ENCODE peak calls at places on chromosomes 1 and 21, in six cellular contexts. One of them, this sample, is unnamed. For H3K27me3, the result is how much of the 10 kb centered on the place peaks cover.

GRCh38 chr1:84442256-84442655 is 36.8 kb upstream of the RPF1 start:
- DNase-seq in CD8-positive, alpha-beta T cell: no peak
- DNase-seq in bronchial epithelial cell: peak
- DNase-seq in IMR-90: peak
- DNase-seq in prostate gland: peak
- DNase-seq in heart right ventricle: no peak
- DNase-seq in this sample: peak

GRCh38 chr1:60134706-60135105 is 61.1 kb upstream of the C1orf87 start:
- DNase-seq in heart right ventricle: no peak
- DNase-seq in CD8-positive, alpha-beta T cell: no peak
- DNase-seq in bronchial epithelial cell: no peak
- DNase-seq in prostate gland: no peak
- DNase-seq in IMR-90: no peak
- DNase-seq in this sample: no peak

GRCh38 chr1:1022322-1023090 is 2.6 kb downstream of the AGRN start:
- DNase-seq in IMR-90: no peak
- DNase-seq in CD8-positive, alpha-beta T cell: no peak
- DNase-seq in heart right ventricle: no peak
- DNase-seq in prostate gland: no peak
- DNase-seq in bronchial epithelial cell: no peak
- DNase-seq in this sample: no peak

GRCh38 chr1:232486454-232487202 is 143.3 kb downstream of the SIPA1L2 start:
- DNase-seq in prostate gland: peak
- DNase-seq in bronchial epithelial cell: peak
- DNase-seq in CD8-positive, alpha-beta T cell: no peak
- DNase-seq in IMR-90: peak
- DNase-seq in heart right ventricle: no peak
- DNase-seq in this sample: no peak

GRCh38 chr1:236081546-236082227 is 16.8 kb upstream of the NID1 start:
- DNase-seq in bronchial epithelial cell: peak
- DNase-seq in heart right ventricle: no peak
- DNase-seq in CD8-positive, alpha-beta T cell: no peak
- DNase-seq in prostate gland: no peak
- DNase-seq in IMR-90: no peak
- DNase-seq in this sample: no peak

GRCh38 chr1:62356257-62356835 is 37.1 kb upstream of the KANK4 start:
- DNase-seq in prostate gland: no peak
- DNase-seq in CD8-positive, alpha-beta T cell: no peak
- DNase-seq in bronchial epithelial cell: peak
- DNase-seq in heart right ventricle: no peak
- DNase-seq in IMR-90: peak
- DNase-seq in this sample: peak

GRCh38 chr1:79614762-79615161 is 608.2 kb upstream of the ADGRL4 start:
- DNase-seq in bronchial epithelial cell: no peak
- DNase-seq in prostate gland: no peak
- DNase-seq in heart right ventricle: no peak
- DNase-seq in CD8-positive, alpha-beta T cell: no peak
- DNase-seq in IMR-90: peak
- DNase-seq in this sample: no peak

GRCh38 chr1:12215562-12215961 is 14.3 kb upstream of the VPS13D start:
- DNase-seq in prostate gland: no peak
- DNase-seq in IMR-90: no peak
- DNase-seq in CD8-positive, alpha-beta T cell: no peak
- DNase-seq in bronchial epithelial cell: no peak
- DNase-seq in heart right ventricle: no peak
- DNase-seq in this sample: no peak

GRCh38 chr1:240821925-240822324 is 210.0 kb upstream of the GREM2 start:
- DNase-seq in IMR-90: no peak
- DNase-seq in bronchial epithelial cell: no peak
- DNase-seq in heart right ventricle: no peak
- DNase-seq in prostate gland: no peak
- DNase-seq in CD8-positive, alpha-beta T cell: no peak
- DNase-seq in this sample: no peak

GRCh38 chr21:34846601-34847112 is 177.9 kb downstream of the CLIC6 start:
- DNase-seq in prostate gland: no peak
- DNase-seq in heart right ventricle: no peak
- DNase-seq in CD8-positive, alpha-beta T cell: no peak
- DNase-seq in bronchial epithelial cell: peak
- DNase-seq in IMR-90: peak
- DNase-seq in this sample: peak

GRCh38 chr21:37220433-37220980 is 46.6 kb downstream of the VPS26C start:
- DNase-seq in bronchial epithelial cell: peak
- DNase-seq in heart right ventricle: no peak
- DNase-seq in IMR-90: peak
- DNase-seq in prostate gland: no peak
- DNase-seq in CD8-positive, alpha-beta T cell: peak
- DNase-seq in this sample: no peak

GRCh38 chr21:44727321-44727720 is 15.9 kb upstream of the TSPEAR start:
- DNase-seq in heart right ventricle: no peak
- DNase-seq in prostate gland: no peak
- DNase-seq in bronchial epithelial cell: no peak
- DNase-seq in IMR-90: no peak
- DNase-seq in CD8-positive, alpha-beta T cell: no peak
- DNase-seq in this sample: no peak
- H3K27me3 ChIP-seq in heart right ventricle: half or more
- H3K27me3 ChIP-seq in prostate gland: under half
- H3K27me3 ChIP-seq in bronchial epithelial cell: under half
- H3K27me3 ChIP-seq in IMR-90: under half
- H3K27me3 ChIP-seq in CD8-positive, alpha-beta T cell: under half
- H3K27me3 ChIP-seq in this sample: under half

DNA sequence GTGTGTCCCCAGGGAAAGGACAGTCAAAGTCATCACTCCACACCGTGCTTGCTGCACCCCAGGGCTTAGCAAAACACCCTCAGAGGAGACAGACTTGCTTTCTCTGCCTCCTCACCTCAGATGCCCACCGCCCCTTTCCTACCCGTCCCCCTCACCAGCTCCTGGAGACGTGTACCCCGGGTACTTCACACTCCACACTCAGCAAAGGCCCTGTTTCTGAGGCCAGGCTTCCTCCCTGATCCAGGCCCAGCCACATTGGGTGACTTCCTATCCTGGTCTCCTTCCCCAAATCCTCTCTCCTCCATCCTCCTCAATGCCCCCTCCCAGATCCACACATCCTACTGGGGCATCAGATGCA is 116.7 kb downstream of the DMRTB1 start:
- DNase-seq in CD8-positive, alpha-beta T cell: no peak
- DNase-seq in bronchial epithelial cell: no peak
- DNase-seq in heart right ventricle: no peak
- DNase-seq in prostate gland: no peak
- DNase-seq in IMR-90: no peak
- DNase-seq in this sample: no peak
- H3K4me3 ChIP-seq in CD8-positive, alpha-beta T cell: no peak
- H3K4me3 ChIP-seq in bronchial epithelial cell: no peak
- H3K4me3 ChIP-seq in heart right ventricle: no peak
- H3K4me3 ChIP-seq in prostate gland: no peak
- H3K4me3 ChIP-seq in IMR-90: no peak
- H3K4me3 ChIP-seq in this sample: no peak

DNA sequence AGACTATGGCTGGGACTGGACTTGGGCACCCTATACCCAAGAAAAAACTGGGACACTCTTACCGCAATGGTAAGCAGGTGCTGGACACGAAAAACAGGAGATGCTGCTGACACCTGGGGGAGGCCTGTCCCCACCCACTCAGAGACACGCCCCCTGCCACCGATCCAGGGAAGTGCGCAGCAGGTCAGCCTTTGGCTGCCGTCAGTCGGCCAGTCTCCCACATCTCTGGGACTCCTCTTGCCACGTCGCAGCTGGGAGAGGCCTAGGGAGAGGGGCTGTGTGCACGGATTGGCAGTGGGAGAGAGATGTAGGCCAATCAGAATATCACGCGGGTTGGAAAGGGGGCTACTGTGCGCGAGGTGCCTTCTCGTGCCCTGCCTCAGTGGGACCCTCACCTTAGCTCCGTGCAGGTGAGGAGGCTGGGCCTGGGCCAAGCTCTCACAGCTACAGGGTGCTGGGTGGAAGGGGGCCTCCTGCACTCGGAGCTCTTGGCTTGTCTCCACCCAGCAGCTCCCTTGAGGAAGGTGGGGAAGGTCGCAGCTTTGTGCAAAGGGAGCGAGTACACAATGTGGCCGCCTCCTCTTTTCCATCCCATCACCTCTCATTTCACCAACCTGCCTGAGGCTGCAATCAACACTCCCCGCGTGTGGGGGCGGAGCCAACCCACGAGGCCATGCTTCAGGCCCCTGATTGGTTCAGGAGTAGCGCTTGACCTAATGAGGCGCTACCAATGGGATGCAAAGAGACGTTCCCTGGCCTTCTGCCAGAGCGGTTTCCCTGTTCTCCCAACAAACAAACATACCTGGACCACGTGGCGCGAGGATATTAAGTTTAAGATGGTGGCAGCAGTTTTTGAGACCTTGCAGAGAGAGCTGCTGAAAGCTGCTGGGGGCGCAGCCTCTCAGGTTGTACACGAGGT is 25.7 kb upstream of the LDLRAP1 start:
- DNase-seq in bronchial epithelial cell: no peak
- DNase-seq in IMR-90: no peak
- DNase-seq in heart right ventricle: no peak
- DNase-seq in CD8-positive, alpha-beta T cell: no peak
- DNase-seq in prostate gland: no peak
- DNase-seq in this sample: no peak
- TF ChIP-seq CTCF in bronchial epithelial cell: no peak
- TF ChIP-seq CTCF in IMR-90: no peak
- TF ChIP-seq CTCF in heart right ventricle: no peak
- TF ChIP-seq CTCF in CD8-positive, alpha-beta T cell: no peak
- TF ChIP-seq CTCF in prostate gland: no peak
- TF ChIP-seq CTCF in this sample: no peak

DNA sequence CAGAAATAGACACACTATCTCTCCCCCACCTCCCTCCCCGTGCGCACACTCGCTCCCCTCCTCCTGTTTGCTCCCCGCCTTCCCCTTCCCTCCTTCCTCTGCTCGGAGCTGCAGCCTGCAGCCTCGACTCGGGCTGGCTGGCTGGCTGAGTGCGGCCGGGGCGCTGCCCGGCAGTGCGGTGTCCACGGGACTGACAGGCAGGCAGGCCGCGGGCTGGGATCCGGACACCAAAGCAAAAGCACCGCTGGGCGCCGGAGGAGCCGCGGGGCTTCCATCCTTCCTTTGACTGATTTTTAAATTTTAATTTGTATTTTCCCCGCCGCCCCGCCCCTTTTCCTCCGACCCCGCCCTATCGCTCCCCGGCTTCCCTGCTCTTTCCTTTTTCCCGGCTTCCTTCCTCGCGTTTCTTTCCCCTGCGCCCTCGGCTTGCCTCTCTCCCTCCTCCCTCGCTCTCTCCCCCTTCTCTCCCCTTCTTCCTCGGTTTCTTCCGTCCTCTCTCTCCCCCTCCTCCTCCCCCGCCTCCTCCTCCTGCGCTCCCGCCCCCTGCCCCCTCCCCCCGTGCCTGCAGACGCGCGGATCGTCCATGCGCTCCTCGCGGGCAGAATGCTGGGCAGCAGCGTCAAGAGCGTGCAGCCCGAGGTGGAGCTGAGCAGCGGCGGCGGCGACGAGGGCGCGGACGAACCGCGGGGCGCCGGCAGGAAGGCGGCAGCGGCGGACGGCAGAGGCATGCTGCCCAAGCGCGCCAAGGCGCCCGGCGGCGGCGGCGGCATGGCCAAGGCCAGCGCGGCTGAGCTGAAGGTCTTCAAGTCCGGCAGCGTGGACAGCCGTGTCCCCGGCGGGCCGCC is 109.4 kb downstream of the NAV1 start:
- DNase-seq in heart right ventricle: peak
- DNase-seq in CD8-positive, alpha-beta T cell: no peak
- DNase-seq in prostate gland: peak
- DNase-seq in bronchial epithelial cell: peak
- DNase-seq in IMR-90: peak
- DNase-seq in this sample: no peak
- H3K27me3 ChIP-seq in heart right ventricle: under half
- H3K27me3 ChIP-seq in CD8-positive, alpha-beta T cell: under half
- H3K27me3 ChIP-seq in prostate gland: under half
- H3K27me3 ChIP-seq in bronchial epithelial cell: under half
- H3K27me3 ChIP-seq in IMR-90: under half
- H3K27me3 ChIP-seq in this sample: under half

DNA sequence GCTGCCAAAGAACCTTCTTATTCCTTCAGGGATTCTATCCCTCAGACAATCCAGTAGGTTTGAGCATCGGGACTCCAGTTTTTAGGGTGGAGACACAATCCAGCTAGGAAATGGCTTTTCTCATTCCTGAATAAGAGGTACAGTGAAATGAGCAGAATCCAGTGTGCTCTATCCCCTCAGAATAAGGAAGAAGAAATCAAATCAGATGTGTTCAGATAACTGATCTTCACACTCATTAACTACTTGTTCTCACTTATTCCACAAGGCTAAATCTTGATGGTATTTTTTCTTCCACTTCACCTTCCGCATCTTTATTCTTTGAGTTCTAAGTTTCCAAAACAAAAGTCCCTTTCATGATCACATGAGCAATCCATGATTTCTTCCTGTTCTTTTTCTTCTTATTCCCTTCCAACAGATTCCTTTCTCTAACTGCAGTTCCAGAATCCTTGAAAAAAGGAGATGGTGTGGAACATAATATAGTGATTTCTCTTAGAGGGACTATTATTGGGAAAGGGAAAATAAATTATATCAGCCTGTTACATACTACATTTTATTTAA is 1.7 kb downstream of the SYT11 start:
- DNase-seq in prostate gland: no peak
- DNase-seq in heart right ventricle: no peak
- DNase-seq in bronchial epithelial cell: no peak
- DNase-seq in CD8-positive, alpha-beta T cell: no peak
- DNase-seq in IMR-90: no peak
- DNase-seq in this sample: no peak
- H3K4me3 ChIP-seq in prostate gland: no peak
- H3K4me3 ChIP-seq in heart right ventricle: peak
- H3K4me3 ChIP-seq in bronchial epithelial cell: no peak
- H3K4me3 ChIP-seq in CD8-positive, alpha-beta T cell: no peak
- H3K4me3 ChIP-seq in IMR-90: peak
- H3K4me3 ChIP-seq in this sample: peak

GRCh38 chr1:39640861-39641260 is 1.4 kb upstream of the HEYL start:
- DNase-seq in CD8-positive, alpha-beta T cell: no peak
- DNase-seq in prostate gland: no peak
- DNase-seq in IMR-90: no peak
- DNase-seq in heart right ventricle: no peak
- DNase-seq in bronchial epithelial cell: no peak
- DNase-seq in this sample: no peak

GRCh38 chr1:39638965-39639332 is 494 bp downstream of the HEYL start:
- DNase-seq in bronchial epithelial cell: no peak
- DNase-seq in IMR-90: no peak
- DNase-seq in heart right ventricle: no peak
- DNase-seq in CD8-positive, alpha-beta T cell: no peak
- DNase-seq in prostate gland: no peak
- DNase-seq in this sample: no peak

GRCh38 chr1:39637301-39637700 is 2.1 kb downstream of the HEYL start:
- DNase-seq in CD8-positive, alpha-beta T cell: no peak
- DNase-seq in bronchial epithelial cell: no peak
- DNase-seq in prostate gland: no peak
- DNase-seq in heart right ventricle: no peak
- DNase-seq in IMR-90: no peak
- DNase-seq in this sample: no peak

GRCh38 chr1:39642796-39643195 is 3.4 kb upstream of the HEYL start:
- DNase-seq in IMR-90: peak
- DNase-seq in prostate gland: no peak
- DNase-seq in heart right ventricle: no peak
- DNase-seq in CD8-positive, alpha-beta T cell: no peak
- DNase-seq in bronchial epithelial cell: peak
- DNase-seq in this sample: no peak

GRCh38 chr1:39639333-39640130 is at the start of gene HEYL:
- DNase-seq in prostate gland: no peak
- DNase-seq in IMR-90: peak
- DNase-seq in CD8-positive, alpha-beta T cell: peak
- DNase-seq in bronchial epithelial cell: peak
- DNase-seq in heart right ventricle: peak
- DNase-seq in this sample: no peak
- TF ChIP-seq CTCF in prostate gland: no peak
- TF ChIP-seq CTCF in IMR-90: peak
- TF ChIP-seq CTCF in CD8-positive, alpha-beta T cell: no peak
- TF ChIP-seq CTCF in bronchial epithelial cell: peak
- TF ChIP-seq CTCF in heart right ventricle: peak
- TF ChIP-seq CTCF in this sample: peak

GRCh38 chr1:22953392-22954141 is 19.1 kb downstream of the LACTBL1 start:
- DNase-seq in CD8-positive, alpha-beta T cell: no peak
- DNase-seq in prostate gland: no peak
- DNase-seq in heart right ventricle: no peak
- DNase-seq in bronchial epithelial cell: no peak
- DNase-seq in IMR-90: no peak
- DNase-seq in this sample: no peak
- H3K27me3 ChIP-seq in CD8-positive, alpha-beta T cell: under half
- H3K27me3 ChIP-seq in prostate gland: under half
- H3K27me3 ChIP-seq in heart right ventricle: half or more
- H3K27me3 ChIP-seq in bronchial epithelial cell: under half
- H3K27me3 ChIP-seq in IMR-90: half or more
- H3K27me3 ChIP-seq in this sample: under half

This sample was measured in kidney epithelial cell.